ENCODE peak calls at places on chromosome 3, in six cellular contexts. N is neuronal stem cell, W is IMR-90, I is H9, C is mesenchymal stem cell, M is trophoblast cell. R is an unnamed sample.
A peak's percentile ranks its signal among the peaks of the same experiment; 100 is the strongest.

GRCh38 chr3:167736264-167736787 is 805 bp downstream of the SERPINI1 start:
- DNase-seq in N (no peak), W (no peak), I (no peak), C (no peak), M (no peak), R (no peak)

GRCh38 chr3:46124216-46125143 is 83.6 kb downstream of the CCR1 start:
- DNase-seq in N (no peak), W (peak; percentile 18), I (no peak), C (no peak), M (peak; percentile 95), R (no peak)

GRCh38 chr3:61847784-61848462 is 286.6 kb downstream of the PTPRG start:
- DNase-seq in N (no peak), W (no peak), I (no peak), C (no peak), M (no peak), R (no peak)

GRCh38 chr3:77041756-77042155 is 1.9 kb downstream of the ROBO2 start:
- DNase-seq in N (no peak), W (no peak), I (no peak), C (no peak), M (no peak), R (no peak)

GRCh38 chr3:117820900-117821299 is 1111.3 kb downstream of the TUSC7 start:
- DNase-seq in N (no peak), W (peak; percentile 66), I (no peak), C (no peak), M (no peak), R (no peak)

GRCh38 chr3:190261740-190262139 is 60.5 kb downstream of the CLDN1 start:
- DNase-seq in N (no peak), W (peak; percentile 49), I (no peak), C (no peak), M (peak; percentile 87), R (no peak)

GRCh38 chr3:81769271-81769670 is 7.8 kb upstream of the GBE1 start:
- DNase-seq in N (no peak), W (peak; percentile 43), I (no peak), C (peak; percentile 14), M (no peak), R (no peak)

GRCh38 chr3:149362361-149362760 is 15.1 kb downstream of the TM4SF1 start:
- DNase-seq in N (no peak), W (no peak), I (no peak), C (no peak), M (no peak), R (no peak)

GRCh38 chr3:124883766-124884473 is 3.2 kb downstream of the ITGB5 start:
- DNase-seq in N (peak; percentile 36), W (peak; percentile 65), I (no peak), C (peak; percentile 59), M (no peak), R (no peak)

GRCh38 chr3:172280406-172281051 is 167.7 kb downstream of the GHSR start:
- DNase-seq in N (no peak), W (peak; percentile 94), I (no peak), C (peak; percentile 86), M (peak; percentile 78), R (no peak)

GRCh38 chr3:170572665-170573253 is 13.1 kb downstream of the SLC7A14 start:
- DNase-seq in N (no peak), W (peak; percentile 93), I (no peak), C (peak; percentile 85), M (peak; percentile 2), R (no peak)

GRCh38 chr3:143963946-143964345 is 7.7 kb upstream of the DIPK2A start:
- DNase-seq in N (no peak), W (no peak), I (no peak), C (peak; percentile 10), M (no peak), R (no peak)

GRCh38 chr3:47245271-47245670 is 37.3 kb downstream of the KIF9 start:
- DNase-seq in N (no peak), W (no peak), I (no peak), C (no peak), M (no peak), R (no peak)

GRCh38 chr3:119783255-119783654 is 1.4 kb downstream of the NR1I2 start:
- DNase-seq in N (no peak), W (no peak), I (no peak), C (no peak), M (no peak), R (no peak)

GRCh38 chr3:12578742-12579141 is 21.9 kb downstream of the MKRN2 start:
- DNase-seq in N (no peak), W (no peak), I (no peak), C (no peak), M (no peak), R (no peak)

DNA sequence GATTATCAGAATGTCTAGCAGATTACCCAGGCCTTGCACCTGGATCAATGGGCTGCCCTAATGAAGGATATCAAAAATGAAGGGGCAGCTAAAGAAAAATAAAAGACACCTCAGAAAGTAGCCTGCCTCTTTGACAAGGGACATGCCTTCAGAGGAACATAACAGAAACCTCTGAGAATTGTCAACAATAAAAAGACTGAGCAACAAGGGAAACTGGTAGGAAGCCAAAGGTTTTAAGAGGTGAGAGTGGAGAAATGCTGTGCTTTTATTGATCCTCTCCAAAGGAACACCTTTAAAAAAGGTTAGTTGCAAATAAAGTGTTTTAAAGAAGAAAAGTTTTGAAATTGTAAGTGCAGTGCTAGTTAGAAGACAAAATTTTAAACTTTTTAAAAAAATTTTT is 187.8 kb upstream of the TTC14 start:
- DNase-seq in N (no peak), W (no peak), I (no peak), C (no peak), M (no peak), R (no peak)
- H4K91ac ChIP-seq in N (no peak overlapping the region), W (no peak overlapping the region), I (no peak overlapping the region), C (no peak overlapping the region), M (no peak overlapping the region), R (no peak overlapping the region)

DNA sequence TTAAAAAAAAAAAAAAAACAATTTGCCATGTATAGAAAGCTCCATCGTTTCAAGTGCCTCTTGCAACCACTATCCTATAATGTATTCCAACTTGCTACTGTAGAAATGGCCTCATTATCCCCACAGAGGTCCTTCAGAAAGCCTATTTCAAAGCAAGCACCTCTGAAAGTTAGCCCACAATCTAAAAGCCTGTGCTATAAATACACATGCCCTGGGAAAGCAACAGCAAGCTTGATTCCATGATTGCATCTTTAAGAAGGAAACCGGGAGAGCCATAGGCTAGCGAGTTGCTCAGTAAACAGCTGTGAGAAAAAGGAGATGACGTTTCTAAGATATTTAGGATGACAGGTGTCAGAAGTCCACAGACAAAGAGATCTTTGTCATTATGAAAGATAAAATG is 28.3 kb downstream of the TAFA4 start:
- DNase-seq in N (no peak), W (no peak), I (no peak), C (no peak), M (no peak), R (no peak)
- H4K91ac ChIP-seq in N (no peak overlapping the region), W (no peak overlapping the region), I (no peak overlapping the region), C (no peak overlapping the region), M (no peak overlapping the region), R (no peak overlapping the region)

GRCh38 chr3:31117854-31118253 is 223.4 kb upstream of the GADL1 start:
- DNase-seq in N (no peak), W (no peak), I (no peak), C (no peak), M (no peak), R (no peak)

GRCh38 chr3:31116651-31117050 is 222.2 kb upstream of the GADL1 start:
- DNase-seq in N (no peak), W (peak; percentile 50), I (no peak), C (peak; percentile 10), M (no peak), R (no peak)

GRCh38 chr3:31114929-31115283 is 220.4 kb upstream of the GADL1 start:
- DNase-seq in N (no peak), W (no peak), I (no peak), C (no peak), M (no peak), R (no peak)
- H4K91ac ChIP-seq in N (no peak overlapping the region), W (no peak overlapping the region), I (no peak overlapping the region), C (no peak overlapping the region), M (no peak overlapping the region), R (no peak overlapping the region)

GRCh38 chr3:99925584-99925983 is 107.9 kb downstream of the CMSS1 start:
- DNase-seq in N (no peak), W (peak; percentile 89), I (no peak), C (peak; percentile 77), M (no peak), R (no peak)

GRCh38 chr3:99931059-99931458 is 113.4 kb downstream of the CMSS1 start:
- DNase-seq in N (no peak), W (no peak), I (no peak), C (no peak), M (no peak), R (no peak)

GRCh38 chr3:99927651-99928390 is 110.2 kb downstream of the CMSS1 start:
- DNase-seq in N (no peak), W (no peak), I (peak; percentile 52), C (no peak), M (no peak), R (no peak)

GRCh38 chr3:99929409-99930139 is 111.9 kb downstream of the CMSS1 start:
- DNase-seq in N (no peak), W (peak; percentile 59), I (no peak), C (no peak), M (peak; percentile 70), R (no peak)

DNA sequence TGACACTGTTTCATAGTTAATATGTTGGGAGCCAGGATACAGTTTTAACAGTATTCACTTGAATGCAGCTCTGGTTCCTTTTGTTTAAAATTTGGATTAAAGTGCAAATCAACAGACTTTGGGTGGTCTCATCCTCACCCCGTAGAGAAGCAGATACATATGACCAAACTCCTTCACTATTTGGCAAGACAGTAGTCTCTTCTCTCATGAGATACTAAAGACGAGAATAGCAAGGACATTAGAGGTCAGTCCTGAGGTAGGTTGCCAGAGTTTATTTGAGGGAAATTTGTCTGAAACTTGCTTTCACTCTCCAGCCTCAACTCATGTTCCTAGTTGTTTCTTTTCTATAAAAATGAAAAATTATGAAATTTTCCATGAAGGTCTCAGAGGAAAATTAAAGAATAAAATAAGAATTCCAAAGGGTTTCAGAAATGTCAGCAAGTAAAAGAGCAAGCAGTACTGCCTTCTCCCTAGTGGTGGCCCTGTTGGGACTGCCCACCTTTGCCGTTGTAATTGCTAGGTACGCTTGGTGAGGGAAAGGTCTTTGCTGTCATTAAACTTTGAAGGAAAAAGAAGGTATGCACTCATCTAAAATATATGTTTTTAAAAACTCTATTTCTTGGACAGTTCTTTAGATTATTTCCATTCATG is 111.2 kb downstream of the CMSS1 start:
- DNase-seq in N (no peak), W (no peak), I (no peak), C (no peak), M (no peak), R (no peak)
- H4K91ac ChIP-seq in N (no peak overlapping the region), W (no peak overlapping the region), I (no peak overlapping the region), C (no peak overlapping the region), M (no peak overlapping the region), R (no peak overlapping the region)

GRCh38 chr3:106981392-106981791 is 395.8 kb upstream of the CCDC54 start:
- DNase-seq in N (no peak), W (no peak), I (no peak), C (peak; percentile 8), M (no peak), R (no peak)
- H4K91ac ChIP-seq in N (no peak overlapping the region), W (no peak overlapping the region), I (no peak overlapping the region), C (no peak overlapping the region), M (no peak overlapping the region), R (no peak overlapping the region)

R was measured in H1.